ENCODE peak calls at places on chromosomes 5 and 9, in seven cellular contexts. H is mesendoderm, C is NCI-H1436, T is EL, R is cardiac fibroblast, G is cardiac muscle cell, Z is nucleus accumbens. V is an unnamed sample.

GRCh38 chr9:134891016-134891589 is 10.5 kb downstream of the FCN2 start:
- DNase-seq in H (no peak), C (no peak), T (no peak), R (no peak), G (no peak), Z (no peak), V (no peak)

GRCh38 chr5:38420691-38421395 is 135.6 kb downstream of the LIFR start:
- DNase-seq in H (peak), C (peak), T (peak), R (peak), G (peak), Z (peak), V (no peak)

GRCh38 chr5:89929834-89930233 is 479.7 kb downstream of the CETN3 start:
- DNase-seq in H (peak), C (no peak), T (no peak), R (peak), G (no peak), Z (no peak), V (no peak)

GRCh38 chr5:73303139-73304079 is 130.4 kb downstream of the TMEM174 start:
- DNase-seq in H (peak), C (peak), T (no peak), R (no peak), G (peak), Z (no peak), V (no peak)

GRCh38 chr5:168947212-168947868 is 353.6 kb downstream of the SLIT3 start:
- DNase-seq in H (peak), C (no peak), T (peak), R (peak), G (peak), Z (peak), V (peak)

GRCh38 chr9:87425202-87425601 is 72.5 kb upstream of the DAPK1 start:
- DNase-seq in H (no peak), C (no peak), T (no peak), R (no peak), G (no peak), Z (no peak), V (no peak)

GRCh38 chr9:81536242-81537025 is 152.9 kb downstream of the TLE1 start:
- DNase-seq in H (no peak), C (no peak), T (no peak), R (no peak), G (no peak), Z (no peak), V (no peak)

GRCh38 chr9:127202461-127203139 is 62.0 kb upstream of the GARNL3 start:
- DNase-seq in H (peak), C (no peak), T (no peak), R (no peak), G (no peak), Z (no peak), V (no peak)

GRCh38 chr5:54667136-54667535 is 149.6 kb downstream of the SNX18 start:
- DNase-seq in H (no peak), C (no peak), T (peak), R (no peak), G (no peak), Z (no peak), V (no peak)

GRCh38 chr5:51043740-51044139 is 339.5 kb upstream of the ISL1 start:
- DNase-seq in H (no peak), C (peak), T (no peak), R (no peak), G (no peak), Z (no peak), V (no peak)